ENCODE peak calls at places on chromosomes 6 and 20, in four cellular contexts. S, Z, I and A are unnamed samples.
A peak's percentile ranks its signal among the peaks of the same experiment; 100 is the strongest.

GRCh38 chr6:108782231-108783041 is 65.8 kb upstream of the ARMC2 start:
- DNase-seq in S (peak; percentile 84), I (peak; percentile 71), Z (peak; percentile 81), A (peak; percentile 87)

GRCh38 chr6:7418238-7418905 is 28.8 kb downstream of the RIOK1 start:
- DNase-seq in S (no peak), I (no peak), Z (peak; percentile 21), A (no peak)

GRCh38 chr6:1075444-1075843 is 236.5 kb upstream of the FOXQ1 start:
- DNase-seq in Z (peak; percentile 42), I (no peak), S (no peak), A (no peak)

GRCh38 chr20:57865266-57865665 is 155.5 kb upstream of the PMEPA1 start:
- DNase-seq in S (no peak), I (no peak), Z (no peak), A (no peak)

GRCh38 chr20:47992021-47992467 is 206.8 kb upstream of the SULF2 start:
- DNase-seq in I (no peak), Z (no peak), S (no peak), A (no peak)

GRCh38 chr20:31949877-31950646 is 1.8 kb downstream of the PDRG1 start:
- DNase-seq in I (no peak), S (no peak), Z (no peak), A (no peak)

GRCh38 chr20:25324412-25324811 is 66.2 kb downstream of the ABHD12 start:
- DNase-seq in Z (no peak), I (no peak), S (no peak), A (peak; percentile 32)

GRCh38 chr6:168035661-168036616 is 38.5 kb downstream of the KIF25 start:
- DNase-seq in I (no peak), S (no peak), Z (peak; percentile 85), A (no peak)

GRCh38 chr20:45311589-45312211 is 3.6 kb upstream of the MATN4 start:
- DNase-seq in Z (peak; percentile 42), I (no peak), S (peak; percentile 28), A (no peak)

GRCh38 chr6:118708055-118708454 is 56.7 kb upstream of the CEP85L start:
- DNase-seq in S (no peak), Z (peak; percentile 54), I (no peak), A (no peak)

GRCh38 chr6:135270676-135271536 is 89.8 kb downstream of the MYB start:
- DNase-seq in S (no peak), Z (no peak), I (no peak), A (no peak)

GRCh38 chr20:58497076-58497665 is 18.0 kb downstream of the APCDD1L start:
- DNase-seq in I (no peak), S (no peak), Z (no peak), A (no peak)

GRCh38 chr20:62064788-62065668 is 653 bp downstream of the TAF4 start:
- DNase-seq in I (no peak), Z (no peak), S (no peak), A (no peak)

DNA sequence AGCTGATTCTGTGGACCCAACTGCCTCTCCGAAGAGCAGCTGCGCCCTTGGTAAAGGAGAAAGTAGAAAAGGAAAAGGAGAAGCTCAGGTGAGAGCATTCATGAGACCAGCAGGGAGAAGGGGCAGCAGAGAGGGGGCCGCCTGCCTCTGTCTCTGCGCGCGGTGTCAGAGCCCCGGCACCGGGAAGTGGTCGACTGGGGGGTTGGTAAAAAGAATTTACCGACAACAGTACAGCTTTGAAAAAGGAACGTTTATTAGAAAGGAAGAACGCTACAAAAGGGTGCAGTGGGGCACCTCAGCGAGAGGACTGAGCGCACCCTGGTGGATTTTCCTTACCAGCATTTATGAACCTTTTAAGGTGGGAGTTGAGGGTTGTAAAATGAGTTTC is 61.9 kb downstream of the GPR6 start:
- DNase-seq in I (no peak), S (no peak), Z (peak; percentile 9), A (no peak)
- H3K4me3 ChIP-seq in I (peak overlapping the region; percentile 25), S (peak overlapping the region; percentile 26), Z (peak overlapping the region; percentile 5), A (no peak overlapping the region)

DNA sequence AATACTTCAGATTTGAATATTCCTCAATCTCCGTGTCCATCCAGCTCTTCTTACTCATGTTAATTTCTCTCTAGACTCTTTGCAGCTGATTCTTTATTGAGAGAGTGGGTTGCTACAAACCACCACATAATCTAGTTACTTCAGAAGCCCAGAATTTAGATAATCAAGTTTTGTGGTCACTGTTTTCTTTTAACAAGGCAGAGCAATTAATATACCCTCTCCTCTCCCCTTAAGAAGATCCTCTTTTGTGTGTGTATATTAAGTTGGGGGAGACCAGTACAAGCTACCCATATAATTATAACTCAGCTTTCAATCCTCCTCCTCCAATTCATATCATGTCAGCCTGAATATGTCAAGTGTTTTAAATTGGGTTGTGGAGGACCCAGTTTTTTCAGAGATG is 95.1 kb downstream of the IRAK1BP1 start:
- DNase-seq in S (no peak), I (no peak), Z (no peak), A (no peak)
- H3K27me3 ChIP-seq in S (no peaks in the 10 kb centered on the region), I (no peaks in the 10 kb centered on the region), Z (no peaks in the 10 kb centered on the region), A (no peaks in the 10 kb centered on the region)

GRCh38 chr6:10081075-10081474 is 333.8 kb downstream of the TFAP2A start:
- DNase-seq in Z (no peak), I (no peak), S (no peak), A (no peak)
- TF ChIP-seq POLR2A in Z (no peak), I (no peak), S (no peak), A (no peak)

GRCh38 chr6:4972438-4972837 is 31.4 kb downstream of the RPP40 start:
- DNase-seq in Z (no peak), S (no peak), I (no peak), A (no peak)

GRCh38 chr6:4974962-4975361 is 28.9 kb downstream of the RPP40 start:
- DNase-seq in Z (no peak), I (no peak), S (no peak), A (no peak)

GRCh38 chr6:4973415-4973814 is 30.4 kb downstream of the RPP40 start:
- DNase-seq in S (no peak), Z (no peak), I (no peak), A (no peak)

GRCh38 chr6:4971851-4972250 is 32.0 kb downstream of the RPP40 start:
- DNase-seq in Z (no peak), S (no peak), I (no peak), A (no peak)

GRCh38 chr6:4973972-4974885 is 29.6 kb downstream of the RPP40 start:
- DNase-seq in Z (peak; percentile 72), I (no peak), S (peak; percentile 37), A (peak; percentile 70)
- H3K4me3 ChIP-seq in Z (no peak overlapping the region), I (no peak overlapping the region), S (no peak overlapping the region), A (no peak overlapping the region)

GRCh38 chr6:13205106-13205505 is 123.2 kb downstream of the TBC1D7 start:
- DNase-seq in I (no peak), S (no peak), Z (no peak), A (no peak)
- H3K27me3 ChIP-seq in I (no peaks in the 10 kb centered on the region), S (no peaks in the 10 kb centered on the region), Z (no peaks in the 10 kb centered on the region), A (no peaks in the 10 kb centered on the region)

DNA sequence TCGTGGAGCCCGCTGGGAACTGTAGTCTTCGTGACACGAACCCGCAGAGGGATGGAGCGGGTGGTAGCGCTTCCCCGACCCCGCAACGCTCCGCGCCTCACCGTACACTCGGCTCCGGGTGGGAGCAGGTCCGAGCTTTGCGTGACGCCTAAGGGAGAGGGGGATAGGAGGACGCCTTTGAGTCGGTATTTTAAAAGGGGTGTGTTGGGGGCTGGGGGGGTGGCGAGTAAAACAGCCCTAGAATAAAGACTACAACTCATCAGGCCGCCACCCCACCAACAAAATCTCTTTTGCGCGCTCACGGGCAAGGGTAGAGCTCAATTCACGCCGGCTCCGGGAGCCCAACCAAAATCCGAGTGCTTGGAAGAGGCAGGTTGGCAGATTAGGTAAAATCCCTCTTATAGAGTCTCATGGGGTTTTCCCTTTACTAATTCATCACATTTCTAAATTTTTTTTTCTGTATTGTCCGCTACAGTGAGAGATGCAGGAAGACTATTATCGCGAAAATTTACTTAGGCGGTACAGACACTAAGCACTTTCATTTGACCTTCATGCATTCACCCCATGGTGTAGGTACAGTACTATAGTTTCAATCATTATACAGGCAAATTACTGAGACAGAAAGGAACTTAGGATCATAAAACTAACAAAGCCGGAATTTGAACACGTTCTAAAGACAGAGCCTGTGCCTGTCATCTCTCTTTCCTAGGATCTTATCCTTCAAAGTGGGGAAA is 706 bp upstream of the SNX14 start:
- DNase-seq in Z (peak; percentile 30), I (no peak), S (no peak), A (no peak)
- TF ChIP-seq POLR2A in Z (no peak), I (no peak), S (no peak), A (no peak)

GRCh38 chr6:90445533-90446108 is 141.3 kb downstream of the MAP3K7 start:
- DNase-seq in S (no peak), Z (no peak), I (no peak), A (no peak)

GRCh38 chr6:90444125-90444745 is 142.6 kb downstream of the MAP3K7 start:
- DNase-seq in I (no peak), Z (no peak), S (no peak), A (no peak)

GRCh38 chr6:90442366-90442765 is 144.5 kb downstream of the MAP3K7 start:
- DNase-seq in Z (peak; percentile 22), I (no peak), S (no peak), A (no peak)

GRCh38 chr6:90450268-90450953 is 136.5 kb downstream of the MAP3K7 start:
- DNase-seq in S (no peak), Z (no peak), I (no peak), A (no peak)

GRCh38 chr6:90446164-90446563 is 140.7 kb downstream of the MAP3K7 start:
- DNase-seq in I (no peak), Z (peak; percentile 43), S (no peak), A (no peak)
- H3K4me3 ChIP-seq in I (no peak overlapping the region), Z (no peak overlapping the region), S (no peak overlapping the region), A (no peak overlapping the region)